ENCODE peak calls at places on chromosome 14, in four cellular contexts. I is upper lobe of right lung, Q is HFFc6, H is A549. F is an unnamed sample.

GRCh38 chr14:52150162-52150561 is 81.3 kb upstream of the NID2 start:
- DNase-seq in I (no peak), Q (no peak), H (no peak), F (no peak)

GRCh38 chr14:23434488-23435219 is 806 bp downstream of the MYH7 start:
- DNase-seq in I (no peak), Q (no peak), H (no peak), F (no peak)

GRCh38 chr14:77303417-77304156 is 17.1 kb downstream of the POMT2 start:
- DNase-seq in I (no peak), Q (peak), H (peak), F (no peak)

GRCh38 chr14:80638620-80639215 is 302.8 kb downstream of the CEP128 start:
- DNase-seq in I (no peak), Q (peak), H (peak), F (no peak)

GRCh38 chr14:76955575-76956252 is 72.8 kb downstream of the IRF2BPL start:
- DNase-seq in I (no peak), Q (peak), H (no peak), F (no peak)

GRCh38 chr14:46580941-46581671 is 70.5 kb downstream of the RPL10L start:
- DNase-seq in I (no peak), Q (peak), H (no peak), F (peak)

GRCh38 chr14:55353686-55354467 is 57.8 kb downstream of the ATG14 start:
- DNase-seq in I (no peak), Q (no peak), H (no peak), F (no peak)

GRCh38 chr14:76564471-76565119 is 188.7 kb downstream of the ESRRB start:
- DNase-seq in I (no peak), Q (no peak), H (peak), F (no peak)

GRCh38 chr14:75941030-75941429 is 40.8 kb downstream of the TGFB3 start:
- DNase-seq in I (no peak), Q (peak), H (no peak), F (no peak)

GRCh38 chr14:76034566-76034965 is 49.0 kb downstream of the IFT43 start:
- DNase-seq in I (no peak), Q (peak), H (no peak), F (no peak)

GRCh38 chr14:61694039-61694438 is 1.3 kb upstream of the HIF1A start:
- DNase-seq in I (no peak), Q (no peak), H (no peak), F (no peak)

GRCh38 chr14:61696753-61697318 is 1.5 kb downstream of the HIF1A start:
- DNase-seq in I (no peak), Q (no peak), H (no peak), F (no peak)

GRCh38 chr14:61695695-61696527 is 598 bp downstream of the HIF1A start:
- DNase-seq in I (peak), Q (peak), H (peak), F (peak)

GRCh38 chr14:61698216-61698980 is 3.1 kb downstream of the HIF1A start:
- DNase-seq in I (no peak), Q (no peak), H (no peak), F (no peak)

DNA sequence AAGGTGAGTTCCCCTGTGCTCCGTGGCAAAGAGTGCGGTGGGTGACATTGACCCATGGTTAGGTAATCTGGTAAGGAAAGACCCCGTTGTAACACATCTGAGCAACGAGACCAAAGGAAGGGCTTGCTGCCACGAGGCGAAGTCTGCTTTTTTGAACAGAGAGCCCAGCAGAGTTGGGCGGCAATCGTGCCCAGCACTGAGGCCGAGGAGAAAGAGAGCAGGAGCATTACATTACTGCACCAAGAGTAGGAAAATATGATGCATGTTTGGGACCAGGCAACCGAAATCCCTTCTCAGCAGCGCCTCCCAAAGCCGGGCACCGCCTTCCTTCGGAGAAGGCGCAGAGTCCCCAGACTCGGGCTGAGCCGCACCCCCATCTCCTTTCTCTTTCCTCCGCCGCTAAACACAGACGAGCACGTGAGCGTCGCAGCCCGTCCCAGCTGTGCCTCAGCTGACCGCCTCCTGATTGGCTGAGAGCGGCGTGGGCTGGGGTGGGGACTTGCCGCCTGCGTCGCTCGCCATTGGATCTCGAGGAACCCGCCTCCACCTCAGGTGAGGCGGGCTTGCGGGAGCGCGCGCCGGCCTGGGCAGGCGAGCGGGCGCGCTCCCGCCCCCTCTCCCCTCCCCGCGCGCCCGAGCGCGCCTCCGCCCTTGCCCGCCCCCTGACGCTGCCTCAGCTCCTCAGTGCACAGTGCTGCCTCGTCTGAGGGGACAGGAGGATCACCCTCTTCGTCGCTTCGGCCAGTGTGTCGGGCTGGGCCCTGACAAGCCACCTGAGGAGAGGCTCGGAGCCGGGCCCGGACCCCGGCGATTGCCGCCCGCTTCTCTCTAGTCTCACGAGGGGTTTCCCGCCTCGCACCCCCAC is at the start of gene HIF1A:
- DNase-seq in I (peak), Q (peak), H (peak), F (peak)
- TF ChIP-seq CTCF in I (no peak), Q (peak), H (peak), F (no peak)

DNA sequence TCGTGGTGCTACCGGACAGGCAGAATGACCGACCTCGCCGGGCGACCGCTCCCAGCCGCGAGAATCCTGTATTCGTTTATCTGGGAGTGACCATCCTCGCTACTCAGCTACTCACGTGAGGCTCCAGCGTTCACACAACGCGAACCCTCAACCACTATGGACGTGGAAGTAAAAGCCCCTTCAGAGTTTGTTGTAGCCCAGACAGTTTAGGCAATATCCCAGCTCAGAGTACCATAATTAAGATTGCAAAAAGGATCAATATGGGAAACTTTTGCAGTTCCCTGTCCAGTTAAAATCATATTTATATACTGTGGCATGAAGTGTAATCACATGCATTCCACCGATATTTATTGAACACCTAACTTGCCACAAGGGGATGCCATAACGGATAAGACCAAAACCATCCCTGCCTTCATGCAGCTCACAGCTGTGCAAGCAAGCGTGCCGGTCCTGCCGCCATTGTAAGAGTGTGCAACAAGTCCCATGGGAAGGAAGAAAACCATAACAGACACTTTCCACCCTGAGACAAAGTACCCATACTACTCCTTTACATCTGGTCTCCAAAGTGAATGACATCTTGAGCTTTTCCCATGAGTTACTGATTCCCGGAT is 938 bp upstream of the MAX start:
- DNase-seq in I (no peak), Q (peak), H (peak), F (no peak)
- TF ChIP-seq CTCF in I (peak), Q (peak), H (peak), F (no peak)

GRCh38 chr14:92481386-92481785 is 32.2 kb upstream of the RIN3 start:
- DNase-seq in I (no peak), Q (no peak), H (no peak), F (no peak)
- TF ChIP-seq CTCF in I (peak), Q (peak), H (peak), F (no peak)

DNA sequence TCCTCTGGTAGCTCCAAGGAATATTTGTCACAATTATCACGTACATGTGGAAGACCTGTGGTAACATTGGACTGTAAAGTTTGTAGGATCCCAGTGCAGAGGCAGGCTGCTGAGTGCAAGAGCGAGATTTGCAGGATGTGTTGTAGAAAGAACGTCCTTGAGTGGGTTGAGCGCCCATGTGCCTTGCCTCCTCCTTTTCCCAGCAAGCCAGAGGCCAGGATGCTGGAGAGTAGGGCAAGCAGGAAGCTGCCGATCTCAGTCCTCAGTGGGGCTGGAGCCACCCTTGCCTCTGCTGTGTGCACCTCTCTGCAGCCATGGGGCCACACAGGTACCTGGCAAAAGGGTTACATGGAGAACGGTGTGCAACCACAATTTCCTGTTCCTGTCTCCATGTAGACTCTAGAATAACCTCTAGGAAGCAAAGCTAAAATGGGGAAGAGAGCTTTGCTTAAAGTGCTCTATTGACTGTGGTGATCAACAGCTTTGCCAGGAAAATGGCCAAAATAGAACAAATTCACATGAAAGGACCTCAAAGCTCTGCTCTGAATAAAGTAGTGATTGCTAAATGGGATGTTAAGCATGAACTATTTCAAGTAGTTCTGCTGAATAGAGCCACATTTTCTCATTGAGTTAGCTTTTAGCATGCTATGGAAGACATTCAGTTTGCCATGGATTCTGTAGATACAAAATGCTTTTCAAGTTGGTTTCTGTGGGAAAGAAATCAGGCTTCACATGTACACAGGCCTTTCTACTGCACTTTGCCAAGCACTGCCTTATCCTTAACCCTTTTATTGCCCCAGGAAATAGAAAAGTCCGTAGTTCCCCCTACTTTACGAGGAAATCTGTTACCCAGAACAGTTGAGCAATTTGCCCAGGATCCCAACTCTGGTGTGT is 37.4 kb downstream of the ANKRD9 start:
- DNase-seq in I (no peak), Q (no peak), H (no peak), F (no peak)
- TF ChIP-seq CTCF in I (no peak), Q (no peak), H (no peak), F (no peak)

GRCh38 chr14:63323148-63323547 is 4.4 kb upstream of the GPHB5 start:
- DNase-seq in I (no peak), Q (no peak), H (no peak), F (no peak)

DNA sequence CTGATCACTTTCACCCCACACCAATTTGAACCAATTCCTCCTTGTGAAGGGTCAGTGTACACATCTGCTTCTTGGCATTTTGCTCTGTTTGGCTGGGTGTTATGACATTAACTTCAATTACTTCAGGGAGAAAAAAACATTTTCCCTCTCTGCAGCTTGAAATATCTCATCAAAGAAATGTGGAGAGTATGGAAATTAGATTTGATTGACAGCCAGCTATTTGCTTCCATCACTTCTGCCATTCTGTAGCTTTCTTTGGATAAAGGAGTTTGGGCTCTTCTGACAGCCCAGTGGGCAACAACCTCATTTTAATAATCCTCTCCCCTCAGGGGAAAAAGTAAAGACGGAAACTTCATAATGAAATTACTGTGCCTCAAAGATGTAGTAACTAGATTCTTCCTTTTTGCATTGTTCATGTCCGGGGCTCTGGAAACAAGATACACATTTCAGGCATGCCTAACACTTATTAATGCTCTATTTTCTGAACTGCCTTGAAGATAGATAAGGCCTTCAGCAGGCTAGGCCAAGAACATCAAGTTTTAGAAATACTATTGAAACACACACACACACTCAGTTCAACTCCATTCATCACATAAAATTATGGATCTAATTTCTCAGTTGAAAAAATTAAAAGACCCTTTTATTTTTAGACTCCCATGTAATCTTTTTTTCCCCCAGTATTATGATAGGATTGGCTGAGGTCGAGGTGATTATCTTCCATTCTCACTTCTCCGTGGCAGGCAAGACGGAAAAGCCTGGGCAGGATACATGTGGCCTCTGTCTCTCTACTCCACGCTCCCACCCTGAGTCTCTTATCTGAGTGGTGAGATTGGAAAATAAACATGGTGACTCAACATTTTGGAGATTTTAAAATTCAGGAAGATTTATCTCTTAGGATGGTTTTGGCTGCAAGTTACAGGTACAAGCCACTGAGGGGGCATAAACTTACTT is 10.3 kb upstream of the GPHB5 start:
- DNase-seq in I (no peak), Q (no peak), H (no peak), F (no peak)
- TF ChIP-seq CTCF in I (no peak), Q (no peak), H (no peak), F (no peak)

DNA sequence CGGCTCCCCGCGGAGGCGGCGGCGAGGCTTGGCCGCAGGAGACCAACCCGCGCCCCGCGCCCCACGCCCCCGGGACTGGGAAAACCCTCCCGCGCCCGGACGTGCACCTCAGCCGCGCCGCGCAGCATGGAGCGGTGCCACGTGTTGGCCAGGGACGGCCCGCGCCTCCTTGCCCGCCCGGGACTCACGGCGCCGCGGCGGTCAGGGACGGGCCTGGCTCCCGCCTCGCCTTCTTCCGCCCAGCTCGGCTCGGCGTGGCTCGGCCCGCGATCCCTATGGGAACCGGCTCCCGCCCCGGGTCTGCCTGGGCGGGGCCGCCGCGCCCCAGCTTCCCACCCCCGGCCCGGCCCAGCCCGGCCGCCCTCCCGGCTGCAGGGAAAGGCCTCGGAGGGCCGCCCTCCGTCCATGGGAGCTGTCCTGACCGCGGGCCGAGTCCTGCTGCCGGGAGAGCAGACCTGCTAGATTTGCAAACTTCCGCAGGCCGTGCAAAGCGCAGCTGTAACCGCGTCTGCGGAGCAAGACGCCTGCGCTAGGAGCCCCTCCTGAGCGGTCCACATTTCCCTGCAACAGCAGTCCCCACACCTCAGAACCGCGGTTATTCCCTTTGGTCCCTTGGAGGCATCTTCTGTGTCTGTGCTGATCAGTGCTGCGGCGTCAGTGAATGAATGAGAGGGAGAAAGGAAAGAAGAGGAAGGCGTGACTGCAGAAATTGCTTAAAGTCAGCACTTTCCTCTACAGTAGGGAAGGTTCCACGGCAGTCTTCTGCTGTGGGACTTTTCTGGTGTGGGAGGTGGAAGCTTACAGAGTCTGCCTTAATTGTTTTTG is at the start of gene CDKL1:
- DNase-seq in I (peak), Q (peak), H (peak), F (peak)
- TF ChIP-seq CTCF in I (no peak), Q (no peak), H (no peak), F (no peak)

GRCh38 chr14:103361868-103362267 is 23.3 kb upstream of the MARK3 start:
- DNase-seq in I (no peak), Q (peak), H (peak), F (no peak)
- TF ChIP-seq CTCF in I (no peak), Q (peak), H (no peak), F (no peak)

DNA sequence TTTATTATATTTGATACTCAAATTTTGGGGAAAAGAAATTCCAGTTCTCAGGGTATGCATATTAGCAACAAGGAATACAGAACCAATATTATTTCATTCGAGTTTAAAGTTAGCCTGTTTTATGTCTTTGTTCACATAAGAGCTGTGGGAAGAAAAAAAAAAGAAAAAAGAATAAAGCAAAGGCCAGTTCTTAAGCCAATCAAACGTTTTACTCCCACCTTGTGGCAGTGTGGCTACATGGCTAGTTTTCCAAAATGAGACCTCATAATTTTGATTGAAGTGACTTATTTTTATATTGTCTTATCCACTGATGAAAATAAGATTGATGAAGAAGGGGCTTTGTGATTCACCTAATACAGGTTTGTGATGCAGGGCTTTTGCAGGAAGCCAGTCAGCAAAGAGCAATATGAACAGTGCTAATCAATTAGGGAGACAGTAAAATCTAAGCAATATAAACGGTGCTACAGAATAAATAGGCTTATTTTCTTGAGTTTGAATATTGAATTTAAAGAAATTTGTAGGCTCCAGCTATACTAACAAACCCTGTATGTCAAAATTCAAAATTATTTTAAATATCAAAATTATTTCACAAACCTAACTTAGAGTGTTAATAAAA is 624.1 kb upstream of the FOXG1 start:
- DNase-seq in I (no peak), Q (no peak), H (no peak), F (no peak)
- TF ChIP-seq CTCF in I (no peak), Q (peak), H (peak), F (no peak)

DNA sequence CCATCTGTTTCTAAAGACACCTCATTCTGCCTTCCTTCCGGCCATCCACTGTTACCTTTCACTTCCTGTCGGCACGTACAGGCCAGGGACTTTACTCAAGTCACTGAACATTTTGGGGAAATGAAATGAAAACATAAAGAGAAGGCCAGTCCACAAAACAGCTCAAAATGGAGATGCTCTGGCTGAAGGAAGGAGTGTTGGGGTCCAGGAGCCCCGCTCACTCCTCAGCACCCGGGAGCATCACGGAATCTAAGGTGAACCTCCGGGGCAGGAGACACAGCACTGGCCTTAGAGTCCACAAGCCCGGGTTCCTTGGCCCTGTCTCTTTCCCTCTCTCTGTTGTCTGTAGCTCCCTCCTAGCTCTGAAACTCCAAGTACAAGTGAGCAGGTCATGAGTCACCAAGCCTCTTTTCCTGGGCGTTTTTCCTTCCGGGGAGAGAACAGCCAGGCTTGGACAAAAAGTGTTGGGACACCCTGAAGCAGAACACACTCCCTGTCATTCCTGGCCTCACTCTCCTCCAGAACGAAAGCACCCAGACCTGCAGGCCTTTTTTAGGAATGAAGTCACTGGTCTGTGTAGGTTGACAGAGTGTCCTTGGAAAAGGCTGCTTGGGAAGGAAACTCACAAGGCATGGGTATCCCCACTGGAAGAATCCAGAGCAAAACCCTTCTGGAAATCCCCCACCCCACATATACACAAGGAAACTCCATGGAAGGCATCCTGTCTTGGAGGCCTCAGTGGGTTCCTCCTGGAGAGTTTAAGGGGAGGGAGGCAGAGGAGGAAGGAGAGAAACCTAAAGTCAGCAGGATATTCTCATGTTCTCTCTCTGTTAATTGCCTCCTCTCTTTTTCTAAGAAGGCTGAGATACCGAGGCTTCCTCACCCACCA is 245.3 kb downstream of the ZFP36L1 start:
- DNase-seq in I (no peak), Q (peak), H (peak), F (no peak)
- TF ChIP-seq CTCF in I (no peak), Q (no peak), H (no peak), F (no peak)